ENCODE peak calls at places on chromosome 6, in eight cellular contexts. One of them, this sample, is unnamed.
A peak's percentile ranks its signal among the peaks of the same experiment; 100 is the strongest.

GRCh38 chr6:12312736-12313135 is 22.6 kb downstream of the EDN1 start:
- DNase-seq in GM12865: no peak
- DNase-seq in left ventricle myocardium superior: no peak
- DNase-seq in HFFc6: no peak
- DNase-seq in IMR-90: no peak
- DNase-seq in GM03348: peak; percentile 31
- DNase-seq in chondrocyte: no peak
- DNase-seq in transverse colon: no peak
- DNase-seq in this sample: no peak

GRCh38 chr6:37741757-37742400 is 44.2 kb upstream of the MDGA1 start:
- DNase-seq in GM12865: no peak
- DNase-seq in left ventricle myocardium superior: peak; percentile 43
- DNase-seq in HFFc6: no peak
- DNase-seq in IMR-90: no peak
- DNase-seq in GM03348: peak; percentile 37
- DNase-seq in chondrocyte: peak; percentile 32
- DNase-seq in transverse colon: peak; percentile 31
- DNase-seq in this sample: no peak

GRCh38 chr6:169328112-169328801 is 74.6 kb upstream of the THBS2 start:
- DNase-seq in GM12865: no peak
- DNase-seq in left ventricle myocardium superior: no peak
- DNase-seq in HFFc6: peak; percentile 9
- DNase-seq in IMR-90: peak; percentile 85
- DNase-seq in GM03348: peak; percentile 74
- DNase-seq in chondrocyte: no peak
- DNase-seq in transverse colon: no peak
- DNase-seq in this sample: no peak

GRCh38 chr6:161618816-161619454 is 345.1 kb upstream of the AGPAT4 start:
- DNase-seq in GM12865: peak; percentile 38
- DNase-seq in left ventricle myocardium superior: peak; percentile 31
- DNase-seq in HFFc6: no peak
- DNase-seq in IMR-90: no peak
- DNase-seq in GM03348: peak; percentile 79
- DNase-seq in chondrocyte: no peak
- DNase-seq in transverse colon: no peak
- DNase-seq in this sample: peak; percentile 48

GRCh38 chr6:159529820-159530405 is 163.1 kb downstream of the SOD2 start:
- DNase-seq in GM12865: no peak
- DNase-seq in left ventricle myocardium superior: peak; percentile 49
- DNase-seq in HFFc6: no peak
- DNase-seq in IMR-90: no peak
- DNase-seq in GM03348: no peak
- DNase-seq in chondrocyte: no peak
- DNase-seq in transverse colon: no peak
- DNase-seq in this sample: no peak

GRCh38 chr6:34146801-34147592 is 1.1 kb upstream of the GRM4 start:
- DNase-seq in GM12865: no peak
- DNase-seq in left ventricle myocardium superior: no peak
- DNase-seq in HFFc6: peak; percentile 76
- DNase-seq in IMR-90: peak; percentile 7
- DNase-seq in GM03348: no peak
- DNase-seq in chondrocyte: peak; percentile 33
- DNase-seq in transverse colon: no peak
- DNase-seq in this sample: no peak

GRCh38 chr6:140281794-140282193 is 907.3 kb upstream of the CITED2 start:
- DNase-seq in GM12865: no peak
- DNase-seq in left ventricle myocardium superior: no peak
- DNase-seq in HFFc6: no peak
- DNase-seq in IMR-90: no peak
- DNase-seq in GM03348: no peak
- DNase-seq in chondrocyte: no peak
- DNase-seq in transverse colon: no peak
- DNase-seq in this sample: no peak

GRCh38 chr6:158284340-158285210 is 27.7 kb upstream of the TULP4 start:
- DNase-seq in GM12865: no peak
- DNase-seq in left ventricle myocardium superior: peak; percentile 39
- DNase-seq in HFFc6: peak; percentile 76
- DNase-seq in IMR-90: peak; percentile 98
- DNase-seq in GM03348: peak; percentile 77
- DNase-seq in chondrocyte: no peak
- DNase-seq in transverse colon: no peak
- DNase-seq in this sample: peak; percentile 74

GRCh38 chr6:81834141-81834621 is 81.7 kb upstream of the TENT5A start:
- DNase-seq in GM12865: no peak
- DNase-seq in left ventricle myocardium superior: peak; percentile 72
- DNase-seq in HFFc6: peak; percentile 76
- DNase-seq in IMR-90: peak; percentile 55
- DNase-seq in GM03348: peak; percentile 60
- DNase-seq in chondrocyte: no peak
- DNase-seq in transverse colon: peak; percentile 35
- DNase-seq in this sample: no peak

GRCh38 chr6:10567256-10568041 is 46.3 kb downstream of the GCNT2 start:
- DNase-seq in GM12865: no peak
- DNase-seq in left ventricle myocardium superior: no peak
- DNase-seq in HFFc6: no peak
- DNase-seq in IMR-90: no peak
- DNase-seq in GM03348: no peak
- DNase-seq in chondrocyte: no peak
- DNase-seq in transverse colon: no peak
- DNase-seq in this sample: no peak

GRCh38 chr6:112318505-112318904 is 28.6 kb upstream of the RFPL4B start:
- DNase-seq in GM12865: no peak
- DNase-seq in left ventricle myocardium superior: no peak
- DNase-seq in HFFc6: no peak
- DNase-seq in IMR-90: no peak
- DNase-seq in GM03348: no peak
- DNase-seq in chondrocyte: no peak
- DNase-seq in transverse colon: no peak
- DNase-seq in this sample: no peak

GRCh38 chr6:148140772-148141557 is 201.7 kb upstream of the SASH1 start:
- DNase-seq in GM12865: no peak
- DNase-seq in left ventricle myocardium superior: no peak
- DNase-seq in HFFc6: no peak
- DNase-seq in IMR-90: no peak
- DNase-seq in GM03348: no peak
- DNase-seq in chondrocyte: no peak
- DNase-seq in transverse colon: no peak
- DNase-seq in this sample: no peak

GRCh38 chr6:52368002-52368401 is 6.1 kb downstream of the PAQR8 start:
- DNase-seq in GM12865: no peak
- DNase-seq in left ventricle myocardium superior: no peak
- DNase-seq in HFFc6: no peak
- DNase-seq in IMR-90: no peak
- DNase-seq in GM03348: no peak
- DNase-seq in chondrocyte: no peak
- DNase-seq in transverse colon: no peak
- DNase-seq in this sample: no peak

GRCh38 chr6:112911949-112912348 is 564.8 kb downstream of the RFPL4B start:
- DNase-seq in GM12865: no peak
- DNase-seq in left ventricle myocardium superior: no peak
- DNase-seq in HFFc6: no peak
- DNase-seq in IMR-90: no peak
- DNase-seq in GM03348: peak; percentile 27
- DNase-seq in chondrocyte: no peak
- DNase-seq in transverse colon: no peak
- DNase-seq in this sample: no peak

GRCh38 chr6:51842487-51843469 is 244.6 kb downstream of the PKHD1 start:
- DNase-seq in GM12865: no peak
- DNase-seq in left ventricle myocardium superior: no peak
- DNase-seq in HFFc6: no peak
- DNase-seq in IMR-90: no peak
- DNase-seq in GM03348: no peak
- DNase-seq in chondrocyte: no peak
- DNase-seq in transverse colon: no peak
- DNase-seq in this sample: no peak